ENCODE peak calls at places on chromosomes 6 and 20, in nine cellular contexts. T is aorta, K is activated gamma-delta T cell treated with Interleukin-2 at 50 U/mL for 16 hours, L is AG20443, J is head of caudate nucleus, A is NCI-H2029 treated with DMSO at 0.1 percent for 48 hours, B is NCI-H1436, M is NCI-H187, W is HFF-Myc. Y is an unnamed sample.

GRCh38 chr20:15359056-15359455 is 1021.6 kb upstream of the FLRT3 start:
- DNase-seq in B (no peak), T (no peak), M (no peak), A (no peak), W (no peak), L (no peak), K (no peak), J (no peak), Y (no peak)

GRCh38 chr20:43981535-43981934 is 66.9 kb downstream of the TOX2 start:
- DNase-seq in M (no peak), T (no peak), A (no peak), L (no peak), W (no peak), K (no peak), B (no peak), J (no peak), Y (no peak)

GRCh38 chr6:43630980-43631619 is 2.0 kb upstream of the GTPBP2 start:
- DNase-seq in W (no peak), A (no peak), K (no peak), L (no peak), J (no peak), T (no peak), B (no peak), M (no peak), Y (no peak)

GRCh38 chr6:135358251-135358821 is 139.2 kb downstream of the AHI1 start:
- DNase-seq in J (no peak), T (no peak), W (peak), B (no peak), K (no peak), M (no peak), A (no peak), L (peak), Y (no peak)

GRCh38 chr6:109118337-109118736 is 23.0 kb downstream of the CEP57L1 start:
- DNase-seq in W (no peak), K (no peak), J (no peak), T (no peak), M (no peak), A (no peak), B (no peak), L (no peak), Y (no peak)

GRCh38 chr6:170051229-170052172 is 239.4 kb downstream of the DLL1 start:
- DNase-seq in J (no peak), M (no peak), A (no peak), B (no peak), K (no peak), L (no peak), W (no peak), T (peak), Y (peak)

GRCh38 chr6:137409378-137409777 is 84.8 kb downstream of the OLIG3 start:
- DNase-seq in J (no peak), B (no peak), L (no peak), A (no peak), M (no peak), W (no peak), T (no peak), K (no peak), Y (no peak)

GRCh38 chr6:143743256-143744166 is 65.7 kb downstream of the PHACTR2 start:
- DNase-seq in J (no peak), A (no peak), T (no peak), B (no peak), K (no peak), W (no peak), M (peak), L (peak), Y (no peak)